ENCODE peak calls at places on chromosomes 12 and 14, in four cellular contexts. K is lower lobe of right lung, M is AG08396, Z is astrocyte. J is an unnamed sample.

GRCh38 chr14:81414123-81414522 is 14.0 kb upstream of the STON2 start:
- DNase-seq in K (no peak), M (no peak), Z (no peak), J (no peak)

GRCh38 chr14:70425349-70425748 is 8.5 kb upstream of the SYNJ2BP start:
- DNase-seq in K (no peak), M (no peak), Z (no peak), J (no peak)

GRCh38 chr12:111557271-111558106 is 41.6 kb downstream of the ATXN2 start:
- DNase-seq in K (no peak), M (no peak), Z (peak), J (no peak)

GRCh38 chr12:93868771-93869170 is 191.6 kb downstream of the CRADD start:
- DNase-seq in K (no peak), M (no peak), Z (peak), J (no peak)

GRCh38 chr14:104112609-104113571 is 25.5 kb upstream of the KIF26A start:
- DNase-seq in K (no peak), M (no peak), Z (no peak), J (no peak)

GRCh38 chr12:62481843-62482540 is 15.4 kb downstream of the MON2 start:
- DNase-seq in K (no peak), M (peak), Z (no peak), J (no peak)

GRCh38 chr12:120457133-120457532 is 10.9 kb downstream of the GATC start:
- DNase-seq in K (no peak), M (no peak), Z (no peak), J (no peak)

GRCh38 chr12:49937639-49938300 is 12.8 kb upstream of the AQP2 start:
- DNase-seq in K (no peak), M (no peak), Z (no peak), J (no peak)

GRCh38 chr12:123094349-123095073 is 56.4 kb downstream of the PITPNM2 start:
- DNase-seq in K (no peak), M (peak), Z (peak), J (no peak)

GRCh38 chr14:28756896-28757570 is 9.6 kb upstream of the FOXG1 start:
- DNase-seq in K (no peak), M (peak), Z (peak), J (no peak)

GRCh38 chr12:67594888-67595287 is 53.7 kb upstream of the DYRK2 start:
- DNase-seq in K (no peak), M (no peak), Z (no peak), J (no peak)

GRCh38 chr14:74038015-74038859 is 19.1 kb downstream of the BBOF1 start:
- DNase-seq in K (no peak), M (peak), Z (peak), J (peak)

GRCh38 chr12:47509398-47509851 is 196.4 kb downstream of the RPAP3 start:
- DNase-seq in K (no peak), M (peak), Z (peak), J (no peak)

GRCh38 chr12:52953181-52953841 is 4.4 kb downstream of the KRT18 start:
- DNase-seq in K (no peak), M (no peak), Z (no peak), J (no peak)

GRCh38 chr12:56683-57346 is 9.8 kb upstream of the IQSEC3 start:
- DNase-seq in K (no peak), M (peak), Z (no peak), J (no peak)

GRCh38 chr12:25501565-25501964 is 51.5 kb downstream of the LMNTD1 start:
- DNase-seq in K (no peak), M (no peak), Z (peak), J (no peak)

GRCh38 chr14:37124617-37125016 is 47.8 kb downstream of the SLC25A21 start:
- DNase-seq in K (no peak), M (no peak), Z (no peak), J (no peak)

GRCh38 chr12:27723212-27723611 is 12.6 kb downstream of the MRPS35 start:
- DNase-seq in K (no peak), M (no peak), Z (no peak), J (no peak)

GRCh38 chr12:116302200-116303075 is 24.9 kb upstream of the MED13L start:
- DNase-seq in K (no peak), M (no peak), Z (no peak), J (no peak)

GRCh38 chr12:49059385-49060232 is 985 bp downstream of the KMT2D start:
- DNase-seq in K (no peak), M (peak), Z (peak), J (no peak)

GRCh38 chr12:39441963-39442894 is 691 bp downstream of the KIF21A start:
- DNase-seq in K (peak), M (no peak), Z (peak), J (no peak)

GRCh38 chr12:100494026-100494425 is 20.4 kb downstream of the NR1H4 start:
- DNase-seq in K (no peak), M (no peak), Z (no peak), J (no peak)

GRCh38 chr12:105911966-105912365 is 226.8 kb downstream of the NUAK1 start:
- DNase-seq in K (no peak), M (no peak), Z (no peak), J (no peak)